ENCODE peak calls at places on chromosomes 4 and X, in four cellular contexts. One of them, this sample, is unnamed.

GRCh38 chr4:94032754-94033153 is 174.9 kb upstream of the SMARCAD1 start:
- DNase-seq in GM04504: no peak
- DNase-seq in retina: peak; percentile 11
- DNase-seq in neural crest cell: no peak
- DNase-seq in this sample: no peak

GRCh38 chr4:23369331-23369730 is 520.5 kb downstream of the PPARGC1A start:
- DNase-seq in neural crest cell: no peak
- DNase-seq in GM04504: no peak
- DNase-seq in retina: no peak
- DNase-seq in this sample: no peak

GRCh38 chr4:8689741-8690140 is 97.2 kb downstream of the CPZ start:
- DNase-seq in retina: no peak
- DNase-seq in GM04504: no peak
- DNase-seq in neural crest cell: no peak
- DNase-seq in this sample: no peak

GRCh38 chr4:122762520-122762919 is 30.0 kb downstream of the BBS12 start:
- DNase-seq in retina: no peak
- DNase-seq in GM04504: no peak
- DNase-seq in neural crest cell: no peak
- DNase-seq in this sample: no peak

GRCh38 chr4:41611881-41612871 is 74.2 kb downstream of the LIMCH1 start:
- DNase-seq in GM04504: peak; percentile 35
- DNase-seq in retina: peak; percentile 83
- DNase-seq in neural crest cell: peak; percentile 37
- DNase-seq in this sample: no peak

GRCh38 chr4:66694716-66695115 is 850.6 kb downstream of the CENPC start:
- DNase-seq in retina: no peak
- DNase-seq in GM04504: no peak
- DNase-seq in neural crest cell: no peak
- DNase-seq in this sample: no peak

GRCh38 chrX:87434618-87435017 is 83.0 kb upstream of the KLHL4 start:
- DNase-seq in neural crest cell: no peak
- DNase-seq in GM04504: no peak
- DNase-seq in retina: no peak
- DNase-seq in this sample: no peak

GRCh38 chr4:39820186-39820585 is 122.2 kb downstream of the UBE2K start:
- DNase-seq in neural crest cell: no peak
- DNase-seq in GM04504: no peak
- DNase-seq in retina: peak; percentile 9
- DNase-seq in this sample: no peak

GRCh38 chr4:183130328-183131155 is 31.5 kb downstream of the WWC2 start:
- DNase-seq in neural crest cell: no peak
- DNase-seq in GM04504: no peak
- DNase-seq in retina: no peak
- DNase-seq in this sample: no peak

GRCh38 chr4:154450971-154451370 is 40.6 kb downstream of the DCHS2 start:
- DNase-seq in retina: no peak
- DNase-seq in neural crest cell: no peak
- DNase-seq in GM04504: no peak
- DNase-seq in this sample: no peak

GRCh38 chrX:109485470-109486340 is 3.8 kb upstream of the GUCY2F start:
- DNase-seq in neural crest cell: peak; percentile 76
- DNase-seq in retina: peak; percentile 89
- DNase-seq in GM04504: peak; percentile 42
- DNase-seq in this sample: peak; percentile 47

GRCh38 chrX:19836337-19836736 is 51.1 kb downstream of the SH3KBP1 start:
- DNase-seq in retina: no peak
- DNase-seq in neural crest cell: no peak
- DNase-seq in GM04504: no peak
- DNase-seq in this sample: no peak

This sample was measured in amniotic stem cell.